ENCODE peak calls at places on chromosomes 4 and X, in four cellular contexts. One of them, this sample, is unnamed.

GRCh38 chr4:159018062-159018629 is 84.7 kb upstream of the RAPGEF2 start:
- DNase-seq in fibroblast of lung: no peak
- DNase-seq in hypothalamus: no peak
- DNase-seq in psoas muscle: no peak
- DNase-seq in this sample: no peak

GRCh38 chrX:9062621-9063020 is 28.7 kb upstream of the FAM9B start:
- DNase-seq in fibroblast of lung: no peak
- DNase-seq in hypothalamus: no peak
- DNase-seq in psoas muscle: no peak
- DNase-seq in this sample: no peak

GRCh38 chr4:26787461-26788340 is 72.9 kb upstream of the STIM2 start:
- DNase-seq in fibroblast of lung: peak
- DNase-seq in hypothalamus: no peak
- DNase-seq in psoas muscle: peak
- DNase-seq in this sample: no peak

GRCh38 chrX:154380153-154380552 is 1.1 kb downstream of the EMD start:
- DNase-seq in fibroblast of lung: no peak
- DNase-seq in hypothalamus: no peak
- DNase-seq in psoas muscle: no peak
- DNase-seq in this sample: no peak

GRCh38 chr4:120773641-120774040 is 148.9 kb downstream of the PRDM5 start:
- DNase-seq in fibroblast of lung: no peak
- DNase-seq in hypothalamus: no peak
- DNase-seq in psoas muscle: no peak
- DNase-seq in this sample: no peak

GRCh38 chr4:112514079-112514448 is 1.9 kb downstream of the NEUROG2 start:
- DNase-seq in fibroblast of lung: no peak
- DNase-seq in hypothalamus: no peak
- DNase-seq in psoas muscle: no peak
- DNase-seq in this sample: no peak

GRCh38 chrX:131762802-131763234 is 218.9 kb downstream of the OR13H1 start:
- DNase-seq in fibroblast of lung: peak
- DNase-seq in hypothalamus: no peak
- DNase-seq in psoas muscle: no peak
- DNase-seq in this sample: no peak

GRCh38 chr4:115278830-115279229 is 165.4 kb upstream of the NDST4 start:
- DNase-seq in fibroblast of lung: no peak
- DNase-seq in hypothalamus: no peak
- DNase-seq in psoas muscle: no peak
- DNase-seq in this sample: no peak

GRCh38 chr4:8316911-8317351 is 47.4 kb downstream of the HTRA3 start:
- DNase-seq in fibroblast of lung: no peak
- DNase-seq in hypothalamus: no peak
- DNase-seq in psoas muscle: no peak
- DNase-seq in this sample: no peak

GRCh38 chrX:151151668-151152267 is 24.6 kb upstream of the GPR50 start:
- DNase-seq in fibroblast of lung: peak
- DNase-seq in hypothalamus: no peak
- DNase-seq in psoas muscle: no peak
- DNase-seq in this sample: peak

GRCh38 chrX:115324194-115324593 is 34.7 kb downstream of the LUZP4 start:
- DNase-seq in fibroblast of lung: peak
- DNase-seq in hypothalamus: no peak
- DNase-seq in psoas muscle: no peak
- DNase-seq in this sample: no peak

GRCh38 chr4:88981571-88981970 is 75.4 kb downstream of the FAM13A start:
- DNase-seq in fibroblast of lung: peak
- DNase-seq in hypothalamus: no peak
- DNase-seq in psoas muscle: no peak
- DNase-seq in this sample: no peak

GRCh38 chr4:55592014-55592413 is at the start of gene PDCL2:
- DNase-seq in fibroblast of lung: no peak
- DNase-seq in hypothalamus: no peak
- DNase-seq in psoas muscle: no peak
- DNase-seq in this sample: no peak

GRCh38 chrX:30733852-30734660 is 80.8 kb downstream of the GK start:
- DNase-seq in fibroblast of lung: no peak
- DNase-seq in hypothalamus: no peak
- DNase-seq in psoas muscle: no peak
- DNase-seq in this sample: no peak

GRCh38 chr4:37455301-37456062 is 210.9 kb downstream of the NWD2 start:
- DNase-seq in fibroblast of lung: no peak
- DNase-seq in hypothalamus: no peak
- DNase-seq in psoas muscle: no peak
- DNase-seq in this sample: no peak

GRCh38 chrX:97119474-97120109 is 235.9 kb downstream of the RPA4 start:
- DNase-seq in fibroblast of lung: no peak
- DNase-seq in hypothalamus: no peak
- DNase-seq in psoas muscle: no peak
- DNase-seq in this sample: no peak

GRCh38 chrX:38189431-38190128 is 31.1 kb downstream of the SRPX start:
- DNase-seq in fibroblast of lung: no peak
- DNase-seq in hypothalamus: no peak
- DNase-seq in psoas muscle: no peak
- DNase-seq in this sample: no peak

GRCh38 chr4:185717018-185717726 is 94.8 kb downstream of the SORBS2 start:
- DNase-seq in fibroblast of lung: no peak
- DNase-seq in hypothalamus: no peak
- DNase-seq in psoas muscle: no peak
- DNase-seq in this sample: no peak

GRCh38 chr4:38523524-38524448 is 140.2 kb upstream of the KLF3 start:
- DNase-seq in fibroblast of lung: peak
- DNase-seq in hypothalamus: no peak
- DNase-seq in psoas muscle: no peak
- DNase-seq in this sample: no peak

GRCh38 chr4:40583850-40584439 is 45.7 kb downstream of the RBM47 start:
- DNase-seq in fibroblast of lung: no peak
- DNase-seq in hypothalamus: no peak
- DNase-seq in psoas muscle: no peak
- DNase-seq in this sample: no peak

GRCh38 chrX:132086717-132087116 is 41.1 kb downstream of the FRMD7 start:
- DNase-seq in fibroblast of lung: peak
- DNase-seq in hypothalamus: no peak
- DNase-seq in psoas muscle: no peak
- DNase-seq in this sample: no peak

GRCh38 chr4:69308634-69309033 is 28.4 kb downstream of the UGT2B28 start:
- DNase-seq in fibroblast of lung: no peak
- DNase-seq in hypothalamus: no peak
- DNase-seq in psoas muscle: no peak
- DNase-seq in this sample: no peak

GRCh38 chrX:85243761-85244410 is at the start of the genes SATL1 and ZNF711:
- DNase-seq in fibroblast of lung: peak
- DNase-seq in hypothalamus: peak
- DNase-seq in psoas muscle: peak
- DNase-seq in this sample: peak

GRCh38 chr4:13546374-13546854 is 2.1 kb upstream of the NKX3-2 start:
- DNase-seq in fibroblast of lung: no peak
- DNase-seq in hypothalamus: no peak
- DNase-seq in psoas muscle: no peak
- DNase-seq in this sample: no peak

GRCh38 chrX:107752037-107752436 is 23.6 kb downstream of the TSC22D3 start:
- DNase-seq in fibroblast of lung: no peak
- DNase-seq in hypothalamus: no peak
- DNase-seq in psoas muscle: no peak
- DNase-seq in this sample: no peak

GRCh38 chr4:105624530-105624929 is 72.1 kb downstream of the ARHGEF38 start:
- DNase-seq in fibroblast of lung: peak
- DNase-seq in hypothalamus: no peak
- DNase-seq in psoas muscle: peak
- DNase-seq in this sample: no peak

GRCh38 chr4:7689773-7690693 is 249.6 kb downstream of the AFAP1 start:
- DNase-seq in fibroblast of lung: no peak
- DNase-seq in hypothalamus: no peak
- DNase-seq in psoas muscle: peak
- DNase-seq in this sample: no peak

GRCh38 chr4:4659871-4660651 is 118.2 kb upstream of the STX18 start:
- DNase-seq in fibroblast of lung: peak
- DNase-seq in hypothalamus: no peak
- DNase-seq in psoas muscle: no peak
- DNase-seq in this sample: no peak

GRCh38 chr4:83381173-83381572 is 46.5 kb upstream of the HPSE start:
- DNase-seq in fibroblast of lung: no peak
- DNase-seq in hypothalamus: no peak
- DNase-seq in psoas muscle: no peak
- DNase-seq in this sample: no peak

GRCh38 chrX:148288451-148288850 is 212.0 kb upstream of the AFF2 start:
- DNase-seq in fibroblast of lung: no peak
- DNase-seq in hypothalamus: no peak
- DNase-seq in psoas muscle: no peak
- DNase-seq in this sample: no peak

GRCh38 chrX:122091571-122091970 is 1044.2 kb downstream of the GLUD2 start:
- DNase-seq in fibroblast of lung: peak
- DNase-seq in hypothalamus: no peak
- DNase-seq in psoas muscle: no peak
- DNase-seq in this sample: no peak

GRCh38 chr4:122167369-122167768 is 15.2 kb downstream of the BLTP1 start:
- DNase-seq in fibroblast of lung: no peak
- DNase-seq in hypothalamus: no peak
- DNase-seq in psoas muscle: no peak
- DNase-seq in this sample: no peak

GRCh38 chrX:53831662-53832635 is 145.4 kb upstream of the HUWE1 start:
- DNase-seq in fibroblast of lung: peak
- DNase-seq in hypothalamus: no peak
- DNase-seq in psoas muscle: no peak
- DNase-seq in this sample: no peak

GRCh38 chr4:88225216-88226107 is 58.9 kb downstream of the PPM1K start:
- DNase-seq in fibroblast of lung: peak
- DNase-seq in hypothalamus: no peak
- DNase-seq in psoas muscle: no peak
- DNase-seq in this sample: no peak

GRCh38 chr4:8117278-8117682 is 41.3 kb downstream of the ABLIM2 start:
- DNase-seq in fibroblast of lung: no peak
- DNase-seq in hypothalamus: no peak
- DNase-seq in psoas muscle: peak
- DNase-seq in this sample: no peak